ENCODE peak calls at places on chromosomes 4 and X, in four cellular contexts. F is IMR-90, P is left ventricle myocardium inferior, W is testis. A is an unnamed sample.

GRCh38 chr4:3250438-3250955 is 1.5 kb downstream of the MSANTD1 start:
- DNase-seq in F (no peak), P (no peak), W (no peak), A (no peak)

GRCh38 chrX:18719852-18720251 is 12.4 kb downstream of the PPEF1 start:
- DNase-seq in F (no peak), P (no peak), W (no peak), A (no peak)

GRCh38 chr4:140931904-140932303 is 175.7 kb upstream of the TBC1D9 start:
- DNase-seq in F (no peak), P (no peak), W (no peak), A (no peak)

GRCh38 chr4:128827280-128827679 is 17.8 kb downstream of the JADE1 start:
- DNase-seq in F (no peak), P (no peak), W (no peak), A (no peak)

GRCh38 chrX:87697409-87697808 is 179.8 kb downstream of the KLHL4 start:
- DNase-seq in F (no peak), P (no peak), W (no peak), A (no peak)

GRCh38 chrX:154090731-154091130 is 6.8 kb downstream of the MECP2 start:
- DNase-seq in F (no peak), P (no peak), W (no peak), A (no peak)

GRCh38 chr4:186845137-186845842 is 121.6 kb upstream of the FAT1 start:
- DNase-seq in F (peak; percentile 97), P (no peak), W (peak; percentile 24), A (no peak)

GRCh38 chr4:92968996-92969395 is 665.2 kb downstream of the GRID2 start:
- DNase-seq in F (no peak), P (no peak), W (no peak), A (no peak)

GRCh38 chrX:9471571-9471985 is 6.7 kb downstream of the TBL1X start:
- DNase-seq in F (peak; percentile 63), P (no peak), W (no peak), A (no peak)

GRCh38 chrX:49276671-49277519 is 7.3 kb downstream of the PPP1R3F start:
- DNase-seq in F (peak; percentile 41), P (no peak), W (no peak), A (peak; percentile 41)

GRCh38 chr4:107578321-107578720 is 141.7 kb downstream of the PAPSS1 start:
- DNase-seq in F (peak; percentile 59), P (no peak), W (no peak), A (no peak)

GRCh38 chrX:153727108-153727931 is 2.7 kb downstream of the ABCD1 start:
- DNase-seq in F (no peak), P (peak; percentile 62), W (peak; percentile 67), A (peak; percentile 81)

GRCh38 chrX:101391831-101392230 is 1.0 kb downstream of the RPL36A start:
- DNase-seq in F (no peak), P (no peak), W (no peak), A (no peak)

GRCh38 chr4:123438031-123438430 is 41.4 kb downstream of the SPRY1 start:
- DNase-seq in F (no peak), P (no peak), W (peak; percentile 62), A (no peak)

GRCh38 chrX:69262036-69262905 is 97.0 kb upstream of the PJA1 start:
- DNase-seq in F (peak; percentile 10), P (no peak), W (no peak), A (no peak)

GRCh38 chr4:145797278-145797677 is 117.3 kb downstream of the C4orf51 start:
- DNase-seq in F (no peak), P (no peak), W (no peak), A (no peak)

GRCh38 chrX:11629593-11630211 is 36.0 kb downstream of the ARHGAP6 start:
- DNase-seq in F (peak; percentile 51), P (peak; percentile 19), W (no peak), A (no peak)

GRCh38 chr4:112348488-112349158 is 51.5 kb downstream of the ALPK1 start:
- DNase-seq in F (peak; percentile 84), P (peak; percentile 84), W (peak; percentile 72), A (peak; percentile 55)

GRCh38 chr4:183540498-183540953 is 35.7 kb downstream of the ING2 start:
- DNase-seq in F (no peak), P (no peak), W (no peak), A (no peak)

GRCh38 chrX:114774691-114775090 is 190.8 kb downstream of the HTR2C start:
- DNase-seq in F (no peak), P (no peak), W (no peak), A (no peak)

GRCh38 chr4:122836941-122837340 is 10.3 kb downstream of the FGF2 start:
- DNase-seq in F (peak; percentile 65), P (no peak), W (no peak), A (no peak)

GRCh38 chr4:156060661-156061060 is 107.0 kb upstream of the CTSO start:
- DNase-seq in F (no peak), P (no peak), W (no peak), A (no peak)

GRCh38 chrX:10904220-10904619 is 206.9 kb upstream of the HCCS start:
- DNase-seq in F (peak; percentile 64), P (no peak), W (no peak), A (no peak)

GRCh38 chr4:41927761-41928499 is 7.3 kb upstream of the TMEM33 start:
- DNase-seq in F (no peak), P (no peak), W (no peak), A (no peak)

GRCh38 chr4:73259552-73260140 is 1.0 kb upstream of the ANKRD17 start:
- DNase-seq in F (no peak), P (no peak), W (peak; percentile 41), A (no peak)

GRCh38 chrX:150767045-150767395 is 73.8 kb downstream of the MTMR1 start:
- DNase-seq in F (no peak), P (peak; percentile 28), W (peak; percentile 28), A (peak; percentile 23)

GRCh38 chr4:189664693-189665250 is 275.9 kb upstream of the FRG1 start:
- DNase-seq in F (no peak), P (no peak), W (no peak), A (no peak)

GRCh38 chr4:6221851-6222760 is 21.8 kb upstream of the JAKMIP1 start:
- DNase-seq in F (no peak), P (peak; percentile 29), W (peak; percentile 80), A (peak; percentile 70)

GRCh38 chrX:128800138-128800537 is 723.2 kb downstream of the SMARCA1 start:
- DNase-seq in F (no peak), P (no peak), W (no peak), A (no peak)

GRCh38 chr4:101274888-101275752 is 72.2 kb downstream of the PPP3CA start:
- DNase-seq in F (no peak), P (no peak), W (no peak), A (no peak)

GRCh38 chrX:773292-774025 is 142.9 kb downstream of the SHOX start:
- DNase-seq in F (no peak), P (no peak), W (no peak), A (no peak)

GRCh38 chrX:118420462-118420861 is 74.6 kb downstream of the WDR44 start:
- DNase-seq in F (peak; percentile 42), P (no peak), W (no peak), A (peak; percentile 53)

GRCh38 chrX:130120321-130120731 is 10.0 kb upstream of the ELF4 start:
- DNase-seq in F (no peak), P (no peak), W (no peak), A (no peak)
- H3K4me3 ChIP-seq in F (peak overlapping the region; percentile 23), P (peak overlapping the region; percentile 63), W (peak overlapping the region; percentile 17), A (no peak overlapping the region)

DNA sequence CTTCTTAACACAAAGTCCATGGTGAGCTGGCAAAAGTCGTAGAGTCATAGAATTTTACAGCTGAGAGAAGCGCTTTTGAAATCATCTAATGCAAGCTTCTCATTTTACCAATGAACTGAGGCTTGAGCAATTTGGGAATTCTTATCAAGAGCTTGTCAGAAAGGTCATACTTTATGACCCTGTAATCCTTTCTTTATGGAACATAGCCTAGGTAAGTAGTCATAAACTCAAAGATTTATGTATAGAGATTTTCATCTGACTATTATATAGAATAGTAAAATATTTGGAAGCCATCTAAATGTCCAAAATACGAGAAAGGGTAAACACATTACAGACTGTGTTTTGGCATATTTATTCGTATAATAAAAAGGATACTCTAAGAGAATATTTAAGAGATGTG is 563.5 kb downstream of the PCDH7 start:
- DNase-seq in F (no peak), P (no peak), W (no peak), A (no peak)
- TF ChIP-seq CTCF in F (no peak), P (no peak), W (no peak), A (no peak)

GRCh38 chr4:153622093-153622492 is 62.0 kb upstream of the TLR2 start:
- DNase-seq in F (no peak), P (no peak), W (no peak), A (no peak)

GRCh38 chr4:153620352-153620751 is 63.7 kb upstream of the TLR2 start:
- DNase-seq in F (peak; percentile 57), P (no peak), W (no peak), A (no peak)

GRCh38 chr4:153618831-153619230 is 65.2 kb upstream of the TLR2 start:
- DNase-seq in F (peak; percentile 13), P (no peak), W (no peak), A (no peak)

GRCh38 chr4:153622778-153623240 is 61.3 kb upstream of the TLR2 start:
- DNase-seq in F (no peak), P (no peak), W (no peak), A (peak; percentile 39)

DNA sequence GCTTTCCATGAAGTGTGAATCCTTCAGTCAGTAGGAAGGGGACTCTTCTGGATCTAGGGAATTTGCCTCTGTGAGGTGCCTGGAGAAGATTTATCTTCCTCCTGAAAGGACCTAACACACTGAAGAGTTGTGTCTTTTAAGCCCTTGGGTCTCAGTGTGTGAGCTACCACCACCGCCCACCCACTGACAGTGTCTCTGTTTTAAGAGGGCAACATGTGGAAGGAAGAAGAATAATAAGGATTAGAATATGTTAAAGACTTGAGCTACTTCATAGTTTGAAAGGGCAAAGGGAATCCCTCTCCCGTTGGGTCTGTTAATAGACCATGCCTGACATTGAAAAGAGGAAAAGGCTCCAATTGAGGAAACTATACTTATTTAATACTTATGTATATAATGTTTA is 64.3 kb upstream of the TLR2 start:
- DNase-seq in F (no peak), P (no peak), W (no peak), A (no peak)
- H3K36me3 ChIP-seq in F (peaks cover 16% of the 10 kb centered on the region), P (peaks cover 70% of the 10 kb centered on the region), W (no peaks in the 10 kb centered on the region), A (no peaks in the 10 kb centered on the region)

DNA sequence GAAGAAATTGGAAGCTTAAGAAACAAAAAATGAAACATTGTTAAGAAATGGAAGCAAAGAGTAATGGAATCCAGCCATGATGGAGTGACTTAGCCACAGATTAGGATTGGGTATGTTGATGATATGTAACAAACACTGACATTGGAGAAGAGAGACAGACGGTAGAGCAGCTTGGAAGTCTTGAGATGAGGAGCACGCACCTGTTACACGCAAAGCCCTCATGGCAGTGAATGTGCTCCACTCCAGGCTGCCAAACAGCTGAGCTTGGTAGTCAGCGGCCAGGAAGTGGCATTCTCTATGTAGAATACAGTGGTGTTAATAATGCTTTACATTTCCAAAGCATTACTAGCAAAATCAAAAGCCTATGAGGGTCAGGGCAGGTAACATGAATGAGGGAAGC is 57.0 kb upstream of the GPRIN3 start:
- DNase-seq in F (no peak), P (no peak), W (no peak), A (no peak)
- H3K4me3 ChIP-seq in F (no peak overlapping the region), P (no peak overlapping the region), W (no peak overlapping the region), A (no peak overlapping the region)